ENCODE peak calls at places on chromosomes 7 and 10, in eight cellular contexts. One of them, this sample, is unnamed.

GRCh38 chr10:60314306-60314940 is 75.3 kb downstream of the ANK3 start:
- DNase-seq in cardiac muscle cell: peak; percentile 76
- DNase-seq in body of pancreas: no peak
- DNase-seq in endodermal cell: no peak
- DNase-seq in adrenal gland: no peak
- DNase-seq in A549: peak; percentile 4
- DNase-seq in hepatocyte: peak; percentile 31
- DNase-seq in testis: no peak
- DNase-seq in this sample: peak; percentile 25

GRCh38 chr7:22979251-22979650 is 34.7 kb downstream of the HYCC1 start:
- DNase-seq in endodermal cell: no peak
- DNase-seq in adrenal gland: no peak
- DNase-seq in hepatocyte: no peak
- DNase-seq in A549: no peak
- DNase-seq in body of pancreas: no peak
- DNase-seq in cardiac muscle cell: no peak
- DNase-seq in testis: no peak
- DNase-seq in this sample: no peak

GRCh38 chr10:70648427-70648826 is 23.9 kb upstream of the ADAMTS14 start:
- DNase-seq in testis: no peak
- DNase-seq in cardiac muscle cell: no peak
- DNase-seq in hepatocyte: peak; percentile 28
- DNase-seq in A549: peak; percentile 49
- DNase-seq in endodermal cell: no peak
- DNase-seq in body of pancreas: no peak
- DNase-seq in adrenal gland: no peak
- DNase-seq in this sample: no peak

GRCh38 chr7:135673360-135673706 is 11.0 kb downstream of the STMP1 start:
- DNase-seq in endodermal cell: no peak
- DNase-seq in adrenal gland: no peak
- DNase-seq in hepatocyte: no peak
- DNase-seq in body of pancreas: no peak
- DNase-seq in cardiac muscle cell: peak; percentile 61
- DNase-seq in testis: no peak
- DNase-seq in A549: no peak
- DNase-seq in this sample: no peak

GRCh38 chr10:14478639-14479038 is 147.9 kb upstream of the FRMD4A start:
- DNase-seq in testis: peak; percentile 78
- DNase-seq in cardiac muscle cell: peak; percentile 86
- DNase-seq in body of pancreas: peak; percentile 87
- DNase-seq in adrenal gland: peak; percentile 78
- DNase-seq in A549: peak; percentile 49
- DNase-seq in hepatocyte: peak; percentile 71
- DNase-seq in endodermal cell: peak; percentile 83
- DNase-seq in this sample: no peak

GRCh38 chr10:97726636-97727178 is 10.2 kb upstream of the ZFYVE27 start:
- DNase-seq in testis: peak; percentile 62
- DNase-seq in body of pancreas: peak; percentile 33
- DNase-seq in hepatocyte: peak; percentile 64
- DNase-seq in cardiac muscle cell: peak; percentile 79
- DNase-seq in A549: peak; percentile 38
- DNase-seq in endodermal cell: peak; percentile 86
- DNase-seq in adrenal gland: no peak
- DNase-seq in this sample: peak; percentile 30

GRCh38 chr10:133294189-133294588 is 14.5 kb downstream of the TUBGCP2 start:
- DNase-seq in testis: no peak
- DNase-seq in body of pancreas: no peak
- DNase-seq in A549: no peak
- DNase-seq in endodermal cell: no peak
- DNase-seq in adrenal gland: no peak
- DNase-seq in cardiac muscle cell: no peak
- DNase-seq in hepatocyte: no peak
- DNase-seq in this sample: no peak

GRCh38 chr10:11288302-11288701 is 270.6 kb downstream of the CELF2 start:
- DNase-seq in A549: no peak
- DNase-seq in hepatocyte: no peak
- DNase-seq in endodermal cell: no peak
- DNase-seq in body of pancreas: no peak
- DNase-seq in adrenal gland: no peak
- DNase-seq in cardiac muscle cell: no peak
- DNase-seq in testis: no peak
- DNase-seq in this sample: no peak

GRCh38 chr10:112361951-112362770 is 11.8 kb upstream of the ACSL5 start:
- DNase-seq in body of pancreas: peak; percentile 29
- DNase-seq in cardiac muscle cell: peak; percentile 85
- DNase-seq in endodermal cell: peak; percentile 61
- DNase-seq in testis: peak; percentile 88
- DNase-seq in adrenal gland: peak; percentile 92
- DNase-seq in A549: no peak
- DNase-seq in hepatocyte: no peak
- DNase-seq in this sample: no peak

GRCh38 chr10:132700168-132701098 is 85.5 kb downstream of the NKX6-2 start:
- DNase-seq in body of pancreas: peak; percentile 5
- DNase-seq in adrenal gland: peak; percentile 59
- DNase-seq in testis: no peak
- DNase-seq in cardiac muscle cell: peak; percentile 55
- DNase-seq in endodermal cell: peak; percentile 41
- DNase-seq in A549: no peak
- DNase-seq in hepatocyte: no peak
- DNase-seq in this sample: no peak

GRCh38 chr10:86956841-86957448 is 470 bp downstream of the MMRN2 start:
- DNase-seq in A549: no peak
- DNase-seq in adrenal gland: no peak
- DNase-seq in endodermal cell: peak; percentile 49
- DNase-seq in testis: no peak
- DNase-seq in cardiac muscle cell: no peak
- DNase-seq in body of pancreas: no peak
- DNase-seq in hepatocyte: no peak
- DNase-seq in this sample: no peak

GRCh38 chr7:138324905-138325304 is 135.2 kb upstream of the TRIM24 start:
- DNase-seq in hepatocyte: no peak
- DNase-seq in testis: no peak
- DNase-seq in endodermal cell: no peak
- DNase-seq in cardiac muscle cell: no peak
- DNase-seq in body of pancreas: no peak
- DNase-seq in A549: no peak
- DNase-seq in adrenal gland: no peak
- DNase-seq in this sample: no peak

GRCh38 chr10:34650156-34650555 is 164.9 kb downstream of the PARD3 start:
- DNase-seq in endodermal cell: peak; percentile 24
- DNase-seq in A549: no peak
- DNase-seq in cardiac muscle cell: no peak
- DNase-seq in hepatocyte: no peak
- DNase-seq in adrenal gland: no peak
- DNase-seq in body of pancreas: no peak
- DNase-seq in testis: no peak
- DNase-seq in this sample: no peak

GRCh38 chr7:69359003-69359555 is 239.2 kb upstream of the AUTS2 start:
- DNase-seq in hepatocyte: peak; percentile 32
- DNase-seq in A549: no peak
- DNase-seq in testis: no peak
- DNase-seq in endodermal cell: no peak
- DNase-seq in adrenal gland: no peak
- DNase-seq in cardiac muscle cell: peak; percentile 43
- DNase-seq in body of pancreas: no peak
- DNase-seq in this sample: no peak

GRCh38 chr10:68196707-68197106 is 35.2 kb downstream of the ATOH7 start:
- DNase-seq in cardiac muscle cell: no peak
- DNase-seq in testis: no peak
- DNase-seq in endodermal cell: no peak
- DNase-seq in body of pancreas: no peak
- DNase-seq in hepatocyte: no peak
- DNase-seq in adrenal gland: no peak
- DNase-seq in A549: no peak
- DNase-seq in this sample: no peak

DNA sequence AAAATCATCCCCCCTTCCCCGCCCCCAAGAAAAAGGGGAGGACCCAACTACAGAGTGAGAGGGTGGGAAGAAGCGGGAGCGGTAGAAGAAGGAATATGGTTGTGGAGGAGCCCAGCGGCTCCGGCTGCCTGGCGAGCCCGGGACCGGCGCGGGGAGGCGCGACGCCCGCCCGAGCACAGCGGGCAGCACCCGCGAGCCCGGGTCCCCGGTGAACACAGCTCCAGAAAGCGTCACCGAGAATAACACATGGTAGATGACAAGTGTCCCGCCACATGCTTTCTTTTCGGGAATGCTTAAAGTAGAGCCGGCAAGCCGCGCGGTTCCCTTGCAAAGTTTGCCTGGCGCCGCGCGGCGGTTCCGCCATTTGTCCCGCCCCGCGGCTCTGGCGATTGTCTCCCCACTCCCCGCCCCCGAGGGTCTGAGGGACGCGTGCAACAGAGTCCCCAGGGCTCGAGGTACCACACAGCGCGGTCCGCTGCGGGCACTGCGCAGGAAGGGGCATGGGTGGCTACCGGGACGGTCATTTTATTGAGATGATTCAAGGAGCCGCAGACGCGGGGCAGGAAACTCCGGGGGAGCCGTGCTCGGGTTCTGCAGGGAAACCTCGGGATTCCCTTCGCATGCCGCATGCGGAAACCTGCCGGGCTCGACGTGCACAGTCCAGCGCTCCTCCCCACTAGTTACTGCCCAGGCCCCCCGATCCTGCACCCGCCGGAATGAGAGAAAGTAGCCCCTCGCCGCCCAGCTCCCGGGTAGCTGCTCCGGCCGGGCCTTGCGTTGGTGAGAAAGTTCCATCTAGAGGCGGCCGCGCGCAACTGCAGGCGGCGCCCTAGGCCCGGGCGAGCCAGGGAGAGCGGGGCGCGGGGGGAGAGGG is 785 bp upstream of the GRM8 start:
- DNase-seq in adrenal gland: peak; percentile 70
- DNase-seq in testis: peak; percentile 83
- DNase-seq in A549: peak; percentile 63
- DNase-seq in body of pancreas: peak; percentile 60
- DNase-seq in hepatocyte: peak; percentile 83
- DNase-seq in cardiac muscle cell: peak; percentile 55
- DNase-seq in endodermal cell: peak; percentile 91
- DNase-seq in this sample: no peak
- H3K4me3 ChIP-seq in adrenal gland: peak overlapping the region; percentile 34
- H3K4me3 ChIP-seq in testis: peak overlapping the region; percentile 61
- H3K4me3 ChIP-seq in A549: peak overlapping the region; percentile 56
- H3K4me3 ChIP-seq in body of pancreas: peak overlapping the region; percentile 85
- H3K4me3 ChIP-seq in hepatocyte: peak overlapping the region; percentile 86
- H3K4me3 ChIP-seq in cardiac muscle cell: peak overlapping the region; percentile 39
- H3K4me3 ChIP-seq in endodermal cell: peak overlapping the region; percentile 90
- H3K4me3 ChIP-seq in this sample: peak overlapping the region; percentile 63

DNA sequence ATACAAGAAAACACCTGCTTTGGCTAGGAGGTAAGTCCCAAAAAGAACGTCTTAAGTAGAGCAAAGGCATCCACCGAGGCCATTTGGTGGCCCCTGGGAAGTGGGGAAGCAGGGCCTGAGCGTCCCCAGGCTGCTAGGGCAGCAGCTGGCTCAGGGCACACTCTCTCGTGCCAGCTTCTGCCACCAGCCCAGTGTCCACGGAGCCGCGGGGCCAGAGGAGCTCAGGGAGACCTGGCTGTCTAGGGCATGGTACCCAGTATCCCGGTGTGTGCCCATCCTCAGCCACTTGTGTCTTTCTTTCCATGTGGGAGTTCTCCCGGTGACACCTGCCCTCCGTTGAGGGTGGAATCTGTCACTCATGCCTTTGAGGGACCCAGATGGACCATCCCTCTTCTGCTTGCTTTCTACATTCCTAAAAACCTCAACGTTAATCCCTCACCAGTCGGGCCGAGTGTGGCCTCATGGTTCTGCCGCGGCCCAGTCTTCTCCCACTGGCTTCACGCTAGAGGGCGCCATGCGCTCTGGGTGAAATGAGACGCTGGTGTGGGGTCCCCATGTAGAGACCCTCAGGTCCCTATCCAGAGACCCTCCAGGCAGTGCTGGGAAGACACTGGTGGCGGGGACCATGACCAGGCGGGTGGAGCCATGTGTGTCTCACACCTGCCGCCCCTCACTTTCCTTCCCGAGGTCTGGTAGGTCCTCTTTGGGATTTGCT is 9.5 kb upstream of the AP5Z1 start:
- DNase-seq in cardiac muscle cell: no peak
- DNase-seq in A549: no peak
- DNase-seq in endodermal cell: peak; percentile 79
- DNase-seq in testis: no peak
- DNase-seq in adrenal gland: no peak
- DNase-seq in body of pancreas: no peak
- DNase-seq in hepatocyte: no peak
- DNase-seq in this sample: no peak
- TF ChIP-seq CTCF in cardiac muscle cell: peak; percentile 26
- TF ChIP-seq CTCF in A549: peak; percentile 46
- TF ChIP-seq CTCF in endodermal cell: peak; percentile 73
- TF ChIP-seq CTCF in testis: no peak
- TF ChIP-seq CTCF in adrenal gland: no peak
- TF ChIP-seq CTCF in body of pancreas: no peak
- TF ChIP-seq CTCF in hepatocyte: peak; percentile 32
- TF ChIP-seq CTCF in this sample: peak; percentile 33

GRCh38 chr7:137073571-137074325 is 205.3 kb downstream of the CHRM2 start:
- DNase-seq in adrenal gland: no peak
- DNase-seq in testis: no peak
- DNase-seq in A549: no peak
- DNase-seq in hepatocyte: no peak
- DNase-seq in body of pancreas: no peak
- DNase-seq in endodermal cell: no peak
- DNase-seq in cardiac muscle cell: peak; percentile 35
- DNase-seq in this sample: no peak
- H3K4me3 ChIP-seq in adrenal gland: no peak overlapping the region
- H3K4me3 ChIP-seq in testis: no peak overlapping the region
- H3K4me3 ChIP-seq in A549: no peak overlapping the region
- H3K4me3 ChIP-seq in hepatocyte: no peak overlapping the region
- H3K4me3 ChIP-seq in body of pancreas: no peak overlapping the region
- H3K4me3 ChIP-seq in endodermal cell: no peak overlapping the region
- H3K4me3 ChIP-seq in cardiac muscle cell: no peak overlapping the region
- H3K4me3 ChIP-seq in this sample: no peak overlapping the region

DNA sequence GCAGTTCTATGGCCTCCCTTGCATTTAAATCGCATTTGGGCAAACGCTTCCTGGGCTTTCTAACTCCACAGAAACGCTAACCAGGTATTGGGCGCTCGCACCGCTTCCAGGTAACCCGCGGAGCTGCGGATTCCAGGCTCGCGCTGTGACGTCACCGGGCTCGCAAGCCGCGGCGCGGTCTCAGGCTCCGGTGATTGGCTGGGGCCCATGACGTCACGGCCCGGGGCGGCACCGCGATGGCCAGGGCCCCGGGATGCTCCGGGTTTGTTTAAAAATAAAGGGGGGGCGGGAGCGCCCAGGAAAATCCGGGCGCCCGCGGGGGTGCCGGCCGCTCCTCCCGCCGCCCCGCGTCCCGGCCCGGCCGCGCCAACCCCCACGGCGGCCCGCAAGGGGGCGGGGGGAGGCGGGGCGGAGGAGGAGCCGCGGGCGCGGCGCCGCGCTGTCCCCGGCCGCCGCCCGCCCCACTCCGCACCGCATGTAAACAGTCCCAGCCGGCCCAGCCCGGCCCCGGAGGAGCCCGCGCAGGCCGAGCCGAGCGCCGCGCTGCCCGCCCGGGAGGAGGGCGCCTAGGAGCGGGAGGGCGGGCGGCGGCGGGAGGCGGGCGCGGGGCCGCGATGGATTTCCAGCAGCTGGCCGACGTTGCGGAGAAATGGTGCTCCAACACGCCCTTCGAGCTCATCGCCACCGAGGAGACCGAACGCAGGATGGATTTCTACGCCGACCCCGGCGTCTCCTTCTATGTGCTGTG is at the start of gene MTURN:
- DNase-seq in adrenal gland: peak; percentile 87
- DNase-seq in endodermal cell: peak; percentile 95
- DNase-seq in testis: peak; percentile 93
- DNase-seq in A549: peak; percentile 84
- DNase-seq in hepatocyte: peak; percentile 95
- DNase-seq in body of pancreas: peak; percentile 85
- DNase-seq in cardiac muscle cell: peak; percentile 87
- DNase-seq in this sample: no peak
- TF ChIP-seq CTCF in adrenal gland: no peak
- TF ChIP-seq CTCF in endodermal cell: no peak
- TF ChIP-seq CTCF in testis: peak; percentile 18
- TF ChIP-seq CTCF in A549: no peak
- TF ChIP-seq CTCF in hepatocyte: no peak
- TF ChIP-seq CTCF in body of pancreas: peak; percentile 38
- TF ChIP-seq CTCF in cardiac muscle cell: no peak
- TF ChIP-seq CTCF in this sample: no peak